ENCODE peak calls at places on chromosomes 16 and 17, in seven cellular contexts. R, Y, T, F, L, C and G are unnamed samples.

GRCh38 chr16:57303910-57304168 is 19.4 kb upstream of the PLLP start:
- DNase-seq in C (no peak), T (no peak), R (no peak), L (no peak), F (no peak), Y (no peak), G (no peak)

GRCh38 chr16:48526058-48526957 is 83.7 kb downstream of the N4BP1 start:
- DNase-seq in L (peak; percentile 82), F (peak; percentile 84), Y (peak; percentile 17), C (peak; percentile 76), R (no peak), T (no peak), G (no peak)

GRCh38 chr16:80899804-80900592 is 95.6 kb upstream of the CDYL2 start:
- DNase-seq in R (peak; percentile 89), Y (no peak), L (no peak), T (no peak), C (peak; percentile 7), F (peak; percentile 83), G (no peak)

GRCh38 chr17:82816358-82816757 is 23.5 kb downstream of the ZNF750 start:
- DNase-seq in L (no peak), Y (no peak), C (no peak), T (no peak), R (no peak), F (no peak), G (no peak)

GRCh38 chr17:40070895-40071719 is 8.3 kb downstream of the THRA start:
- DNase-seq in F (peak; percentile 55), T (no peak), R (no peak), C (no peak), L (no peak), Y (no peak), G (no peak)

GRCh38 chr17:66506641-66507040 is 204.2 kb downstream of the PRKCA start:
- DNase-seq in F (peak; percentile 47), L (no peak), C (no peak), T (no peak), Y (no peak), R (no peak), G (no peak)

GRCh38 chr17:65537845-65538678 is 23.4 kb downstream of the AXIN2 start:
- DNase-seq in T (no peak), Y (no peak), L (no peak), C (no peak), F (no peak), R (no peak), G (no peak)

GRCh38 chr17:77125432-77125901 is 15.3 kb upstream of the SEC14L1 start:
- DNase-seq in F (peak; percentile 90), Y (no peak), C (no peak), T (no peak), R (no peak), L (peak; percentile 97), G (no peak)

GRCh38 chr17:8123695-8124349 is at the start of gene HES7:
- DNase-seq in R (peak; percentile 56), T (no peak), C (peak; percentile 53), L (peak; percentile 55), F (peak; percentile 73), Y (peak; percentile 23), G (peak; percentile 16)

GRCh38 chr17:5832886-5833285 is 237.3 kb upstream of the WSCD1 start:
- DNase-seq in R (no peak), Y (peak; percentile 57), T (no peak), C (peak; percentile 39), F (peak; percentile 64), L (peak; percentile 78), G (no peak)

GRCh38 chr17:39628655-39629493 is 2.1 kb downstream of the PPP1R1B start:
- DNase-seq in F (no peak), T (no peak), R (no peak), C (no peak), L (no peak), Y (no peak), G (no peak)

GRCh38 chr17:71937914-71938313 is 182.9 kb upstream of the SOX9 start:
- DNase-seq in Y (no peak), L (no peak), C (no peak), T (no peak), R (no peak), F (no peak), G (no peak)

GRCh38 chr17:80426671-80427326 is 11.8 kb downstream of the ENDOV start:
- DNase-seq in R (peak; percentile 32), L (peak; percentile 87), Y (peak; percentile 41), C (peak; percentile 87), T (peak; percentile 79), F (peak; percentile 66), G (peak; percentile 90)

GRCh38 chr16:54246454-54246821 is 40.1 kb downstream of the IRX3 start:
- DNase-seq in Y (no peak), C (no peak), R (no peak), L (no peak), T (no peak), F (no peak), G (no peak)

GRCh38 chr17:49514374-49514738 is 19.3 kb downstream of the NGFR start:
- DNase-seq in L (no peak), Y (no peak), R (no peak), C (peak; percentile 72), T (no peak), F (no peak), G (no peak)

GRCh38 chr16:66717112-66717675 is 20.7 kb upstream of the CMTM4 start:
- DNase-seq in L (no peak), C (peak; percentile 78), Y (no peak), T (no peak), F (peak; percentile 26), R (peak; percentile 58), G (peak; percentile 48)